ENCODE peak calls at places on chromosomes 12 and 14, in four cellular contexts. X is HepG2, P is GM12878, T is H1. F is an unnamed sample.

GRCh38 chr12:87320724-87321123 is 708.5 kb downstream of the C12orf50 start:
- DNase-seq in P (no peak), X (no peak), T (no peak), F (no peak)

GRCh38 chr12:53236443-53237111 is 4.6 kb upstream of the RARG start:
- DNase-seq in P (no peak), T (no peak), X (no peak), F (no peak)

GRCh38 chr12:93793983-93794382 is 116.8 kb downstream of the CRADD start:
- DNase-seq in P (no peak), X (no peak), T (no peak), F (no peak)

GRCh38 chr14:104818714-104819161 is 17.8 kb downstream of the ZBTB42 start:
- DNase-seq in X (no peak), P (no peak), T (no peak), F (no peak)

GRCh38 chr12:81809829-81810595 is 50.9 kb upstream of the PPFIA2 start:
- DNase-seq in X (no peak), T (no peak), P (peak), F (no peak)

GRCh38 chr12:89768586-89769482 is 60.2 kb upstream of the ATP2B1 start:
- DNase-seq in T (no peak), P (no peak), X (peak), F (no peak)

GRCh38 chr14:39267592-39268112 is 33.9 kb downstream of the MIA2 start:
- DNase-seq in X (peak), P (no peak), T (no peak), F (no peak)

GRCh38 chr14:40312296-40312695 is 880.1 kb upstream of the FBXO33 start:
- DNase-seq in X (no peak), T (no peak), P (no peak), F (no peak)

GRCh38 chr12:119728437-119728730 is 60.5 kb downstream of the PRKAB1 start:
- DNase-seq in T (no peak), P (no peak), X (no peak), F (no peak)

GRCh38 chr14:104892517-104893434 is 27.7 kb downstream of the CEP170B start:
- DNase-seq in P (no peak), X (no peak), T (peak), F (no peak)

GRCh38 chr12:4867384-4867783 is 42.3 kb upstream of the KCNA1 start:
- DNase-seq in P (no peak), X (no peak), T (no peak), F (no peak)

GRCh38 chr12:4873947-4874346 is 35.8 kb upstream of the KCNA1 start:
- DNase-seq in P (no peak), X (no peak), T (no peak), F (no peak)

GRCh38 chr12:4871514-4871913 is 38.2 kb upstream of the KCNA1 start:
- DNase-seq in P (no peak), T (no peak), X (no peak), F (no peak)

GRCh38 chr12:4866288-4866687 is 43.4 kb upstream of the KCNA1 start:
- DNase-seq in T (no peak), P (no peak), X (no peak), F (no peak)

GRCh38 chr12:4870423-4870822 is 39.3 kb upstream of the KCNA1 start:
- DNase-seq in P (no peak), T (no peak), X (no peak), F (no peak)
- TF ChIP-seq SUZ12 in P (no peak), T (no peak), X (no peak), F (no peak)

GRCh38 chr14:35340616-35341453 is 48.7 kb downstream of the PSMA6 start:
- DNase-seq in T (no peak), X (no peak), P (no peak), F (no peak)
- H3K9ac ChIP-seq in T (no peak), X (peak), P (no peak), F (no peak)

GRCh38 chr14:61671086-61671485 is 24.2 kb upstream of the HIF1A start:
- DNase-seq in X (no peak), T (no peak), P (no peak), F (no peak)
- TF ChIP-seq SUZ12 in X (no peak), T (no peak), P (no peak), F (no peak)

GRCh38 chr12:112381421-112381897 is 772 bp downstream of the HECTD4 start:
- DNase-seq in T (no peak), X (no peak), P (no peak), F (no peak)
- H3K9ac ChIP-seq in T (peak), X (peak), P (peak), F (peak)